ENCODE peak calls at places on chromosomes 3 and 15, in five cellular contexts. P is SK-N-SH, Z is fibroblast of the aortic adventitia, C is endothelial cell, L is IMR-90. V is an unnamed sample.

GRCh38 chr3:183212096-183212495 is 41.0 kb upstream of the B3GNT5 start:
- DNase-seq in P (no peak), Z (no peak), C (no peak), L (no peak), V (no peak)

GRCh38 chr3:111691293-111691909 is 96.3 kb upstream of the ZBED2 start:
- DNase-seq in P (peak), Z (peak), C (no peak), L (peak), V (no peak)

GRCh38 chr3:11154953-11155325 is 646 bp downstream of the HRH1 start:
- DNase-seq in P (peak), Z (peak), C (peak), L (peak), V (no peak)

GRCh38 chr3:166187237-166187636 is 350.0 kb upstream of the BCHE start:
- DNase-seq in P (no peak), Z (no peak), C (no peak), L (no peak), V (no peak)

GRCh38 chr3:155230382-155230781 is 63.1 kb downstream of the STRIT1 start:
- DNase-seq in P (no peak), Z (peak), C (no peak), L (peak), V (no peak)

GRCh38 chr3:36969540-36970432 is 23.1 kb downstream of the EPM2AIP1 start:
- DNase-seq in P (peak), Z (peak), C (peak), L (peak), V (no peak)

GRCh38 chr15:41870689-41871081 is 23.2 kb downstream of the SPTBN5 start:
- DNase-seq in P (no peak), Z (peak), C (no peak), L (peak), V (no peak)

GRCh38 chr3:129892486-129892856 is 1.0 kb downstream of the TMCC1 start:
- DNase-seq in P (no peak), Z (no peak), C (no peak), L (no peak), V (no peak)

GRCh38 chr3:48273594-48274211 is 32.8 kb downstream of the ZNF589 start:
- DNase-seq in P (peak), Z (peak), C (peak), L (peak), V (no peak)

GRCh38 chr3:49296781-49297420 is 19.9 kb upstream of the C3orf62 start:
- DNase-seq in P (no peak), Z (peak), C (no peak), L (no peak), V (no peak)

GRCh38 chr15:25372298-25372697 is 66.5 kb downstream of the UBE3A start:
- DNase-seq in P (no peak), Z (peak), C (no peak), L (peak), V (no peak)

GRCh38 chr15:85690546-85691226 is 104.0 kb downstream of the KLHL25 start:
- DNase-seq in P (no peak), Z (no peak), C (no peak), L (no peak), V (no peak)

GRCh38 chr15:73786518-73786917 is 33.4 kb upstream of the INSYN1 start:
- DNase-seq in P (no peak), Z (no peak), C (no peak), L (no peak), V (no peak)

GRCh38 chr3:81352867-81353266 is 408.6 kb downstream of the GBE1 start:
- DNase-seq in P (no peak), Z (peak), C (peak), L (peak), V (no peak)

GRCh38 chr3:188627652-188628051 is 473.7 kb downstream of the LPP start:
- DNase-seq in P (no peak), Z (peak), C (no peak), L (peak), V (no peak)

GRCh38 chr3:53842436-53843194 is 3.6 kb downstream of the CHDH start:
- DNase-seq in P (no peak), Z (no peak), C (no peak), L (peak), V (no peak)

GRCh38 chr3:58411036-58411435 is 22.6 kb downstream of the PDHB start:
- DNase-seq in P (no peak), Z (no peak), C (no peak), L (no peak), V (no peak)

GRCh38 chr3:158801200-158801599 is 654 bp upstream of the MFSD1 start:
- DNase-seq in P (peak), Z (peak), C (no peak), L (no peak), V (no peak)

GRCh38 chr3:71998995-71999673 is 214.2 kb upstream of the PROK2 start:
- DNase-seq in P (no peak), Z (peak), C (no peak), L (peak), V (no peak)

GRCh38 chr3:81195483-81195882 is 566.0 kb downstream of the GBE1 start:
- DNase-seq in P (no peak), Z (no peak), C (no peak), L (no peak), V (no peak)

GRCh38 chr15:78438595-78439285 is 724 bp downstream of the IREB2 start:
- DNase-seq in P (peak), Z (peak), C (peak), L (no peak), V (no peak)

GRCh38 chr3:126956361-126956760 is 26.6 kb upstream of the PLXNA1 start:
- DNase-seq in P (no peak), Z (no peak), C (no peak), L (no peak), V (peak)

GRCh38 chr3:189270248-189270832 is 98.6 kb downstream of the TPRG1 start:
- DNase-seq in P (no peak), Z (peak), C (peak), L (peak), V (no peak)

GRCh38 chr3:36803096-36803811 is 38.9 kb upstream of the DCLK3 start:
- DNase-seq in P (no peak), Z (no peak), C (no peak), L (no peak), V (no peak)

GRCh38 chr15:50939911-50940310 is 31.4 kb downstream of the AP4E1 start:
- DNase-seq in P (no peak), Z (peak), C (no peak), L (peak), V (no peak)

GRCh38 chr3:123385981-123386380 is 62.9 kb downstream of the ADCY5 start:
- DNase-seq in P (no peak), Z (no peak), C (no peak), L (peak), V (no peak)

GRCh38 chr3:195906865-195907729 is 1.3 kb downstream of the TNK2 start:
- DNase-seq in P (no peak), Z (no peak), C (no peak), L (peak), V (peak)

GRCh38 chr15:61752001-61752400 is 308.2 kb downstream of the VPS13C start:
- DNase-seq in P (no peak), Z (no peak), C (no peak), L (no peak), V (no peak)

GRCh38 chr3:39065197-39065596 is 13.4 kb downstream of the WDR48 start:
- DNase-seq in P (peak), Z (peak), C (peak), L (peak), V (no peak)
- TF ChIP-seq CTCF in P (peak), Z (peak), C (no peak), L (peak), V (peak)

DNA sequence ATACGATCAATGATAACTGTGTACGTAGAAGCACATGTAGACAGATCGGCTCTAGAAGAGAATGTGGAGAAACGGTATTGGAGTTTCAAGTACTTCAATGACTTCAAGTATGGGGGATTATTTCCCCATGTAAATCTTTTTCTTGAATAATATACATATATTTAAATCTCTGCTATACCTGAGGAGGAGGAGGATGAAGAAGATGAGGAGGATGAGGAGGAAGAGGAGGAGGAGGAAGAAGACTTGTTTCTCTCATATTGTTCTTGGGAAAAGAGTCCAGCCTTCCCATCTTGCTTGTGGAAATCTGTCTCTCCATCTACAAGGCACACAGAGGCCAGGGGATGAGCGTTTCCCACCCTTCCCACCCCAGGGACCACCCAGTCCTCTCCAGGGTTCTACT is 10.6 kb downstream of the TMEM40 start:
- DNase-seq in P (no peak), Z (no peak), C (no peak), L (no peak), V (no peak)
- TF ChIP-seq CTCF in P (no peak), Z (no peak), C (no peak), L (no peak), V (no peak)

DNA sequence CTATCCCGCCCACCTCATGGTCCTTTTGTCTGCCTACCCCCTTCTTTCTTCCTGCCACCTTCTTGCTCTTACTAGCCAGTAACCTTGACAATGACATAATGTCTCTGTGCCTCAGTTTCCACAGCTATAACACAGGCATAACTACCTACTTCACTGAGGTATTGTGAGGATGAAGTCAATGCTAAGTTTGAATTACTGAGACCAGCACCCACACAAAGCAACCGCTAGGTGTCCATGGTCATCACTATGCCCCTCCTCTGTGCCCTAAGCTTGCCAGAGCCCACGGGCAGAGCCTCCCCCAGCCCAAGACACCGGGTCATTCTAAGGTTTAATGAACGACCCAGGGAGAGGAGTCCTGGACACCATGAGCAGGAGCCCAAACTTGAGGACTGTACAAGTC is 101.6 kb downstream of the OXNAD1 start:
- DNase-seq in P (no peak), Z (no peak), C (no peak), L (no peak), V (no peak)
- TF ChIP-seq CTCF in P (no peak), Z (no peak), C (no peak), L (no peak), V (no peak)

GRCh38 chr3:13047296-13048165 is 25.7 kb downstream of the IQSEC1 start:
- DNase-seq in P (no peak), Z (no peak), C (no peak), L (no peak), V (no peak)
- TF ChIP-seq CTCF in P (no peak), Z (peak), C (no peak), L (no peak), V (peak)

DNA sequence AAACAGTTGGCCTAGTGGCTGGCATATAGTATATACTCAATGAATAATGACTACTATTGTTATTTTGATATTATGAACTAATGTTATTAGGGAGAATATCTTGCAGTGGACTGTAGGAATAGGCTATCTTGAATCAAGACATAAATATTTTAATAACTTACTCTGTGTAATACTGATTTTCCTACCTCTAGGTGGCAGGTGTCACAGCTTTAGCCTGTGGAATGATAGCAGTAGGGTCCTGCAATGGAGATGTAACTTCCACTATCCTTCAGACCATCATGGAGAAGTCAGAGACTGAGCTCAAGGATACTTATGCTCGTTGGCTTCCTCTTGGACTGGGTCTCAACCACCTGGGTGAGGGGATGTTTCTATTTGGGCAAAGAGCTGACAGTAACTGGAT is 6.5 kb downstream of the PSMD2 start:
- DNase-seq in P (no peak), Z (no peak), C (no peak), L (peak), V (no peak)
- TF ChIP-seq CTCF in P (peak), Z (peak), C (no peak), L (peak), V (peak)

DNA sequence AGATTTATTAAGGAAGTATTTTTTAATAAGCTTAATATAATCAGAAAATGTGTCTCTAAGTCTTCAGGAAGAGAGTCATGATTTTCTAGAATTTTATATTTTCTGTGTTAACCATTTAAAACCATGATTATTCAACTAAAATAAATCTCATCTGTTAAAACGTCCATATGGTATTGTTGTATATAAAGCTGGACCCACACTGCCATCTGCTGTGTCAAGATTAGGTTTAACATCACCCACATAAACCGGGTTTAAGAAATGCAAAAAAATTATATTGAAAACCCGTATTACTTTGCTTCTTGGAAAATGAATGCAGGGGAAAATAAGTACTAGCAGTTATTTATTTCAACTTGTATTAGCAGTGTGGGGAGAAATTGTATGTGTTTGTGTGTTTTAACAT is 9.5 kb upstream of the CCDC66 start:
- DNase-seq in P (peak), Z (peak), C (no peak), L (no peak), V (no peak)
- TF ChIP-seq CTCF in P (peak), Z (peak), C (no peak), L (peak), V (peak)